ENCODE peak calls at places on chromosomes 13 and 19, in eight cellular contexts. One of them, this sample, is unnamed.

GRCh38 chr19:20928371-20928770 is 5.3 kb downstream of the ZNF85 start:
- DNase-seq in heart left ventricle: no peak
- DNase-seq in GM04504: peak; percentile 57
- DNase-seq in SK-MEL-5: no peak
- DNase-seq in fibroblast of lung: peak; percentile 34
- DNase-seq in naive thymus-derived CD4-positive, alpha-beta T cell: no peak
- DNase-seq in activated T-cell treated with anti-CD3 and anti-CD28 coated beads for 1 hour: no peak
- DNase-seq in CD4-positive, CD25-positive, alpha-beta regulatory T cell: no peak
- DNase-seq in this sample: no peak

GRCh38 chr13:29362849-29363604 is 232.5 kb downstream of the SLC7A1 start:
- DNase-seq in activated T-cell treated with anti-CD3 and anti-CD28 coated beads for 1 hour: no peak
- DNase-seq in CD4-positive, CD25-positive, alpha-beta regulatory T cell: no peak
- DNase-seq in SK-MEL-5: peak; percentile 75
- DNase-seq in GM04504: peak; percentile 18
- DNase-seq in naive thymus-derived CD4-positive, alpha-beta T cell: peak; percentile 17
- DNase-seq in heart left ventricle: no peak
- DNase-seq in fibroblast of lung: peak; percentile 31
- DNase-seq in this sample: peak; percentile 7

GRCh38 chr19:15195381-15195964 is 5.3 kb downstream of the NOTCH3 start:
- DNase-seq in activated T-cell treated with anti-CD3 and anti-CD28 coated beads for 1 hour: no peak
- DNase-seq in GM04504: no peak
- DNase-seq in heart left ventricle: peak; percentile 48
- DNase-seq in naive thymus-derived CD4-positive, alpha-beta T cell: no peak
- DNase-seq in CD4-positive, CD25-positive, alpha-beta regulatory T cell: no peak
- DNase-seq in fibroblast of lung: peak; percentile 53
- DNase-seq in SK-MEL-5: peak; percentile 21
- DNase-seq in this sample: no peak

GRCh38 chr19:47176627-47177090 is 46.0 kb downstream of the SAE1 start:
- DNase-seq in naive thymus-derived CD4-positive, alpha-beta T cell: peak; percentile 79
- DNase-seq in fibroblast of lung: peak; percentile 83
- DNase-seq in CD4-positive, CD25-positive, alpha-beta regulatory T cell: no peak
- DNase-seq in activated T-cell treated with anti-CD3 and anti-CD28 coated beads for 1 hour: peak; percentile 15
- DNase-seq in SK-MEL-5: no peak
- DNase-seq in GM04504: peak; percentile 91
- DNase-seq in heart left ventricle: no peak
- DNase-seq in this sample: no peak

GRCh38 chr19:19900124-19900523 is 622 bp upstream of the ZNF93 start:
- DNase-seq in heart left ventricle: no peak
- DNase-seq in GM04504: peak; percentile 48
- DNase-seq in CD4-positive, CD25-positive, alpha-beta regulatory T cell: no peak
- DNase-seq in naive thymus-derived CD4-positive, alpha-beta T cell: no peak
- DNase-seq in fibroblast of lung: peak; percentile 89
- DNase-seq in activated T-cell treated with anti-CD3 and anti-CD28 coated beads for 1 hour: no peak
- DNase-seq in SK-MEL-5: no peak
- DNase-seq in this sample: no peak

GRCh38 chr13:113141591-113141950 is 16.9 kb upstream of the PROZ start:
- DNase-seq in heart left ventricle: no peak
- DNase-seq in CD4-positive, CD25-positive, alpha-beta regulatory T cell: no peak
- DNase-seq in activated T-cell treated with anti-CD3 and anti-CD28 coated beads for 1 hour: no peak
- DNase-seq in fibroblast of lung: no peak
- DNase-seq in SK-MEL-5: no peak
- DNase-seq in GM04504: no peak
- DNase-seq in naive thymus-derived CD4-positive, alpha-beta T cell: no peak
- DNase-seq in this sample: no peak

GRCh38 chr13:29936051-29936813 is 85.8 kb upstream of the UBL3 start:
- DNase-seq in activated T-cell treated with anti-CD3 and anti-CD28 coated beads for 1 hour: no peak
- DNase-seq in GM04504: no peak
- DNase-seq in naive thymus-derived CD4-positive, alpha-beta T cell: no peak
- DNase-seq in fibroblast of lung: no peak
- DNase-seq in heart left ventricle: no peak
- DNase-seq in SK-MEL-5: no peak
- DNase-seq in CD4-positive, CD25-positive, alpha-beta regulatory T cell: no peak
- DNase-seq in this sample: no peak

GRCh38 chr19:51904331-51905165 is at the start of gene ZNF649:
- DNase-seq in heart left ventricle: peak; percentile 86
- DNase-seq in naive thymus-derived CD4-positive, alpha-beta T cell: peak; percentile 74
- DNase-seq in activated T-cell treated with anti-CD3 and anti-CD28 coated beads for 1 hour: peak; percentile 78
- DNase-seq in GM04504: no peak
- DNase-seq in SK-MEL-5: peak; percentile 82
- DNase-seq in fibroblast of lung: peak; percentile 86
- DNase-seq in CD4-positive, CD25-positive, alpha-beta regulatory T cell: peak; percentile 56
- DNase-seq in this sample: peak; percentile 81

GRCh38 chr13:22801402-22802003 is 379.3 kb upstream of the SGCG start:
- DNase-seq in activated T-cell treated with anti-CD3 and anti-CD28 coated beads for 1 hour: no peak
- DNase-seq in SK-MEL-5: peak; percentile 57
- DNase-seq in CD4-positive, CD25-positive, alpha-beta regulatory T cell: no peak
- DNase-seq in naive thymus-derived CD4-positive, alpha-beta T cell: no peak
- DNase-seq in GM04504: no peak
- DNase-seq in fibroblast of lung: peak; percentile 53
- DNase-seq in heart left ventricle: no peak
- DNase-seq in this sample: no peak

GRCh38 chr13:93180376-93180966 is 46.1 kb upstream of the GPC6 start:
- DNase-seq in CD4-positive, CD25-positive, alpha-beta regulatory T cell: no peak
- DNase-seq in GM04504: peak; percentile 13
- DNase-seq in fibroblast of lung: peak; percentile 41
- DNase-seq in activated T-cell treated with anti-CD3 and anti-CD28 coated beads for 1 hour: no peak
- DNase-seq in naive thymus-derived CD4-positive, alpha-beta T cell: no peak
- DNase-seq in SK-MEL-5: no peak
- DNase-seq in heart left ventricle: no peak
- DNase-seq in this sample: no peak

GRCh38 chr13:41696163-41697003 is 239.0 kb downstream of the RGCC start:
- DNase-seq in heart left ventricle: no peak
- DNase-seq in fibroblast of lung: peak; percentile 82
- DNase-seq in GM04504: no peak
- DNase-seq in activated T-cell treated with anti-CD3 and anti-CD28 coated beads for 1 hour: no peak
- DNase-seq in CD4-positive, CD25-positive, alpha-beta regulatory T cell: no peak
- DNase-seq in SK-MEL-5: peak; percentile 14
- DNase-seq in naive thymus-derived CD4-positive, alpha-beta T cell: no peak
- DNase-seq in this sample: no peak